ENCODE peak calls at places on chromosomes 7 and 10, in five cellular contexts. H is GM23338, W is GM12878, I is HS-27A, X is HEK293T. T is an unnamed sample.

GRCh38 chr7:69434350-69434749 is 163.9 kb upstream of the AUTS2 start:
- DNase-seq in H (no peak), W (peak), I (no peak), X (no peak), T (no peak)

GRCh38 chr7:110650313-110650712 is 440.6 kb upstream of the LRRN3 start:
- DNase-seq in H (peak), W (no peak), I (no peak), X (no peak), T (no peak)

GRCh38 chr10:111297351-111297848 is 220.6 kb downstream of the ADRA2A start:
- DNase-seq in H (peak), W (no peak), I (peak), X (no peak), T (no peak)

GRCh38 chr10:4281207-4281825 is 496.3 kb upstream of the KLF6 start:
- DNase-seq in H (peak), W (no peak), I (no peak), X (no peak), T (no peak)

GRCh38 chr7:1939434-1940401 is 269.6 kb downstream of the ELFN1 start:
- DNase-seq in H (no peak), W (no peak), I (no peak), X (no peak), T (no peak)

GRCh38 chr7:131306777-131307176 is 20.9 kb upstream of the MKLN1 start:
- DNase-seq in H (no peak), W (no peak), I (no peak), X (no peak), T (no peak)

GRCh38 chr7:111045469-111045868 is 45.5 kb upstream of the LRRN3 start:
- DNase-seq in H (peak), W (no peak), I (no peak), X (no peak), T (no peak)

GRCh38 chr10:79079490-79080355 is 11.0 kb downstream of the ZMIZ1 start:
- DNase-seq in H (no peak), W (no peak), I (no peak), X (no peak), T (no peak)

GRCh38 chr10:58718596-58718995 is 205.9 kb downstream of the BICC1 start:
- DNase-seq in H (no peak), W (no peak), I (no peak), X (no peak), T (no peak)